ENCODE peak calls at places on chromosomes 7 and 10, in four cellular contexts. D, F, C and L are unnamed samples.

GRCh38 chr7:8258166-8258565 is 3.8 kb downstream of the ICA1 start:
- DNase-seq in F (no peak), D (no peak), C (no peak), L (no peak)

GRCh38 chr10:126502481-126502880 is 114.2 kb upstream of the ADAM12 start:
- DNase-seq in D (no peak), C (no peak), F (no peak), L (no peak)

GRCh38 chr7:954330-955238 is at the start of gene ADAP1:
- DNase-seq in D (no peak), F (no peak), C (peak), L (no peak)

GRCh38 chr7:17564678-17565209 is 266.3 kb downstream of the AHR start:
- DNase-seq in D (no peak), F (no peak), C (no peak), L (no peak)

GRCh38 chr10:55410415-55410885 is 609.4 kb upstream of the PCDH15 start:
- DNase-seq in F (peak), D (peak), C (peak), L (no peak)

GRCh38 chr10:65394898-65395297 is 1530.9 kb upstream of the LRRTM3 start:
- DNase-seq in C (no peak), F (no peak), D (no peak), L (peak)

GRCh38 chr10:49161411-49161997 is 26.7 kb downstream of the TMEM273 start:
- DNase-seq in C (no peak), D (peak), F (no peak), L (no peak)

GRCh38 chr7:95845007-95845406 is 72.7 kb downstream of the DYNC1I1 start:
- DNase-seq in D (no peak), C (no peak), F (no peak), L (no peak)

GRCh38 chr7:158655931-158656441 is 48.6 kb downstream of the NCAPG2 start:
- DNase-seq in F (no peak), C (no peak), D (no peak), L (no peak)

GRCh38 chr7:128387663-128388485 is 21.9 kb downstream of the IMPDH1 start:
- DNase-seq in D (peak), C (peak), F (no peak), L (no peak)

GRCh38 chr7:156034397-156034796 is 222.1 kb upstream of the SHH start:
- DNase-seq in F (no peak), C (no peak), D (peak), L (no peak)

GRCh38 chr10:72740526-72740925 is 48.6 kb downstream of the MCU start:
- DNase-seq in C (peak), D (peak), F (no peak), L (peak)

GRCh38 chr7:111865430-111865829 is 303.1 kb upstream of the IMMP2L start:
- DNase-seq in C (no peak), F (no peak), D (no peak), L (no peak)

GRCh38 chr7:936131-937054 is 18.1 kb downstream of the ADAP1 start:
- DNase-seq in C (no peak), D (no peak), F (no peak), L (no peak)

GRCh38 chr7:148175512-148175911 is 415.1 kb upstream of the C7orf33 start:
- DNase-seq in F (no peak), C (no peak), D (no peak), L (no peak)

GRCh38 chr10:43264987-43265798 is 1.7 kb downstream of the RASGEF1A start:
- DNase-seq in F (no peak), D (no peak), C (peak), L (no peak)

GRCh38 chr7:71017602-71018001 is 114.3 kb upstream of the GALNT17 start:
- DNase-seq in D (no peak), F (no peak), C (no peak), L (no peak)

GRCh38 chr10:116809528-116810500 is 39.5 kb upstream of the ENO4 start:
- DNase-seq in F (no peak), D (peak), C (peak), L (no peak)

GRCh38 chr7:67631496-67631895 is 634.9 kb downstream of the TYW1 start:
- DNase-seq in F (no peak), D (no peak), C (no peak), L (no peak)

GRCh38 chr7:55111007-55111406 is 92.2 kb downstream of the EGFR start:
- DNase-seq in D (no peak), C (no peak), F (peak), L (no peak)

GRCh38 chr10:22655312-22655973 is 58.9 kb downstream of the PIP4K2A start:
- DNase-seq in C (no peak), D (no peak), F (no peak), L (peak)

GRCh38 chr7:104664648-104665047 is 336.2 kb downstream of the LHFPL3 start:
- DNase-seq in D (no peak), C (no peak), F (no peak), L (no peak)

GRCh38 chr10:58457761-58458616 is 54.7 kb upstream of the BICC1 start:
- DNase-seq in F (peak), D (no peak), C (peak), L (no peak)

GRCh38 chr10:681670-682318 is 7.7 kb downstream of the DIP2C start:
- DNase-seq in C (no peak), F (no peak), D (no peak), L (peak)

GRCh38 chr7:48563334-48563733 is 361.0 kb upstream of the CDC14C start:
- DNase-seq in D (no peak), F (no peak), C (no peak), L (no peak)

DNA sequence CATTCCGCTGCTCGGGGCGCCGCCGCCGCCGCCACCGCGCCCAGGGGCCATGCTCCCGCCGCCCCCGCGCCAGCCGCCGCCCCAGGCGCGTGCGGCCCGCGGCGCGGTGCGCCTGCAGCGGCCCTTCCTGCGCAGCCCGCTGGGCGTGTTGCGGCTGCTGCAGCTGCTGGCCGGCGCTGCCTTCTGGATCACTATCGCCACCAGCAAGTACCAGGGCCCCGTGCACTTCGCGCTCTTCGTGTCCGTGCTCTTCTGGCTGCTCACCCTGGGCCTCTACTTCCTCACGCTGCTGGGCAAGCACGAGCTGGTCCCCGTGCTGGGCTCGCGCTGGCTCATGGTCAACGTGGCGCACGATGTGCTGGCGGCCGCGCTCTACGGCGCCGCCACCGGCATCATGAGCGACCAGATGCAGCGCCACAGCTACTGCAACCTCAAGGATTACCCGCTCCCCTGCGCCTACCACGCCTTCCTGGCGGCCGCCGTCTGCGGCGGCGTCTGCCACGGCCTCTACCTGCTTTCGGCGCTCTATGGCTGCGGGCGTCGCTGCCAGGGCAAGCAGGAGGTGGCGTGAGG is 384 bp downstream of the MARVELD1 start:
- DNase-seq in D (peak), F (peak), C (peak), L (no peak)
- TF ChIP-seq CTCF in D (peak), F (no peak), C (no peak), L (peak)

GRCh38 chr7:27129729-27130539 is 623 bp downstream of the HOXA4 start:
- DNase-seq in C (peak), F (peak), D (no peak), L (no peak)

GRCh38 chr7:27132214-27132613 is 1.7 kb upstream of the HOXA4 start:
- DNase-seq in C (no peak), F (no peak), D (no peak), L (no peak)

GRCh38 chr7:27132978-27133377 is 2.4 kb upstream of the HOXA4 start:
- DNase-seq in F (no peak), D (no peak), C (peak), L (no peak)

GRCh38 chr7:27130540-27131389 is at the start of gene HOXA4:
- DNase-seq in D (peak), C (peak), F (peak), L (no peak)

GRCh38 chr7:27131390-27131819 is 848 bp upstream of the HOXA4 start:
- DNase-seq in F (peak), D (no peak), C (no peak), L (no peak)
- H3K4me3 ChIP-seq in F (peak), D (peak), C (peak), L (peak)

DNA sequence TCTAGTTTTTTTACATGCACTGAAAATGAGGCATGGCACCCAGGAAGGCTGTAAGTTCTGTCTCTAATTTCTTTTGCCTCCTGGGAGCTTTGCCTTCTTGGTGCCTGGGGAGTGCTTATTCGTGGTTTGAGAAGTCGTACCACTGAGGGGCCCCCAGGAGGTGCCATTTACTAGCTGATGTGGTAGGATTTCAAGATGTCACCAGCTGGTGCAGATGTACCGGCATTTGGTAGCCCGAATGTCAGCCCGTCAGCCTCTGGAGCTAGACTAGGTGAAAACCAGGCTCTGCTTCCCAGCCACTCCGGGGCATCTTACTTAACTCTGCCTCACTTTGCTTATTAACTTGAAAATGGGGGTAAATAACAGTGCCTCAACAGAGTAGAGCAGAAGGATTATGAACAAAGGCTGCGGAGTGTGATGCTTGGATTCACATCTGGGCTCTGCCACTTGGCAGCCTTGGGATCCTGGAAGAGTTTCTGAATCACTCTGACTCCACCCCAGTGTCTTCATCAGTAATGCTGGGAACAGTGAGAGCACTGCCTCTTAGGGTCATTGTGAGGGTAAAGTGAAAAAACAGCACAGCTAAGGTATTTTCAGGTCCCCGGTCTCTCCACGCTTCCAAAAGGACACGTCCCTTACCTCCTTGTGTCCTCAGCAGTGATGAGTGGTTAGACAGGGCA is 31.4 kb upstream of the BTBD16 start:
- DNase-seq in C (no peak), D (no peak), F (no peak), L (no peak)
- TF ChIP-seq CTCF in C (no peak), D (peak), F (no peak), L (no peak)

DNA sequence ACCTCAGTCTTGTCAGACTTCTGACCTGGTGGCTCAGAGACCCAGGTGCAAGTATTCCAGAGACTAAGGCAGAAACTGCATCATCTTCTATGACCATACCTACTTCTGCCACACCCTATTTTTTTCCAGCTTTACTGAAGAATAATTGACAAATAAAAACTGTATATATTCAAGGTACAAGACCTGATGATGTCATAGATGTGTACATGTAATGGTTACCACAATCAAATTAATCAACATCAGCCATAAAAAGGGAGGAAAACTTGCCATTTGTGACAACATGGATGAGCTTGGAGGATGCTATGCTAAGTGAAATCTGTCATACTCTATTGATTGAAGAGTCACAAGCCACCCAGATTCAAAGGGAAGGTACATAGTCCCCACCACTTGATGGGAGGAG is 815.6 kb downstream of the SORCS1 start:
- DNase-seq in D (no peak), F (no peak), C (no peak), L (no peak)
- H3K4me3 ChIP-seq in D (no peak), F (no peak), C (no peak), L (no peak)

GRCh38 chr7:15687645-15688025 is 1.2 kb upstream of the MEOX2 start:
- DNase-seq in F (no peak), D (peak), C (no peak), L (no peak)
- TF ChIP-seq CTCF in F (no peak), D (peak), C (no peak), L (no peak)

GRCh38 chr7:151732834-151733585 is 143.9 kb downstream of the PRKAG2 start:
- DNase-seq in D (no peak), F (no peak), C (no peak), L (no peak)

GRCh38 chr7:151736403-151736909 is 140.5 kb downstream of the PRKAG2 start:
- DNase-seq in F (peak), D (no peak), C (peak), L (peak)

GRCh38 chr7:151738925-151739324 is 138.0 kb downstream of the PRKAG2 start:
- DNase-seq in D (no peak), F (no peak), C (no peak), L (no peak)

GRCh38 chr7:151735186-151735853 is 141.6 kb downstream of the PRKAG2 start:
- DNase-seq in C (no peak), D (no peak), F (no peak), L (no peak)

DNA sequence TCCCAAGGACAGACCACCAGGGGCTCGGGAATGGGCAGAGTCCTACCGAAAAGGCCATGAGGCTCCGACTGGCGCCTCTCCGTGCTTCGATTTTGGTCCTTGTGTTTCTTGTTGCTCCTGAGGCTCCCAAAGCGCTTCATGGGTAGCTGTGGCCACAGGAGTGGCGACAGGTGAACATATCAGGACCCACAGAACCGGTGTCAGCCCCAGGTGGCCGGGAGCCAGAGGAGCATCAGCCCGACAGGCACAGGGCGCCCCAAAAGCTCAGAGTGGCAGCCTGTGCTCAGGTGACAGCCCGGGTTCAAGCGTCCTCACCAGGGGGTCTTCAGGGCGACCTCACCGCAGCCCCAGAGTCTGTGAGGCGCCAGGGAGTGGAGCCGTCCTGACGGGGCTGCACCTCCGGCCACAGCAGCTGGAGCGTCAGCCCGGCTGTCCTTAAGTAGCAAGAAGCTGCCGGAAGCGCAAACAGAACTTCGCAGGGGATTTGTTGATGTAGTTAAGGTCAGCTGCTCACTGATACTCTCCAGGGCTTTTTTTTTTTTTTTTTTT is 141.0 kb downstream of the PRKAG2 start:
- DNase-seq in F (no peak), D (no peak), C (no peak), L (no peak)
- H3K4me3 ChIP-seq in F (peak), D (no peak), C (no peak), L (peak)